ENCODE peak calls at places on chromosome X, in four cellular contexts. O is suprapubic skin, Q is ovary, D is K562. N is an unnamed sample.

GRCh38 chrX:112233164-112233563 is 150.6 kb upstream of the TRPC5 start:
- DNase-seq in O (no peak), Q (no peak), D (no peak), N (no peak)

GRCh38 chrX:138411048-138411447 is 300.5 kb downstream of the FGF13 start:
- DNase-seq in O (no peak), Q (no peak), D (no peak), N (no peak)

GRCh38 chrX:118975831-118976598 is 1.6 kb downstream of the LONRF3 start:
- DNase-seq in O (peak; percentile 86), Q (peak; percentile 82), D (peak; percentile 62), N (no peak)

GRCh38 chrX:46770817-46771163 is 11.9 kb upstream of the SLC9A7 start:
- DNase-seq in O (no peak), Q (no peak), D (no peak), N (no peak)

GRCh38 chrX:153303276-153304262 is 18.0 kb downstream of the PNMA6F start:
- DNase-seq in O (no peak), Q (no peak), D (no peak), N (no peak)

GRCh38 chrX:74383611-74384010 is 37.7 kb upstream of the SLC16A2 start:
- DNase-seq in O (no peak), Q (peak; percentile 34), D (no peak), N (peak; percentile 0)

GRCh38 chrX:153669174-153669890 is 4.3 kb downstream of the PNCK start:
- DNase-seq in O (no peak), Q (peak; percentile 48), D (peak; percentile 68), N (peak; percentile 46)

GRCh38 chrX:68947882-68948605 is 119.2 kb downstream of the EFNB1 start:
- DNase-seq in O (no peak), Q (no peak), D (peak; percentile 19), N (no peak)

GRCh38 chrX:71283409-71284143 is at the start of gene NONO:
- DNase-seq in O (peak; percentile 89), Q (peak; percentile 83), D (peak; percentile 94), N (peak; percentile 98)
- TF ChIP-seq POLR2A in O (peak; percentile 11), Q (peak; percentile 67), D (peak; percentile 95), N (peak; percentile 86)

GRCh38 chrX:129544780-129545179 is 4.7 kb downstream of the OCRL start:
- DNase-seq in O (no peak), Q (no peak), D (no peak), N (no peak)

GRCh38 chrX:129545408-129545807 is 5.3 kb downstream of the OCRL start:
- DNase-seq in O (no peak), Q (no peak), D (no peak), N (no peak)

GRCh38 chrX:129540725-129541184 is 696 bp downstream of the OCRL start:
- DNase-seq in O (no peak), Q (peak; percentile 41), D (no peak), N (peak; percentile 30)

GRCh38 chrX:129534816-129535578 is 5.1 kb upstream of the OCRL start:
- DNase-seq in O (no peak), Q (no peak), D (no peak), N (no peak)

GRCh38 chrX:129540068-129540653 is at the start of gene OCRL:
- DNase-seq in O (peak; percentile 80), Q (peak; percentile 81), D (peak; percentile 74), N (peak; percentile 68)
- TF ChIP-seq POLR2A in O (no peak), Q (no peak), D (peak; percentile 73), N (no peak)

DNA sequence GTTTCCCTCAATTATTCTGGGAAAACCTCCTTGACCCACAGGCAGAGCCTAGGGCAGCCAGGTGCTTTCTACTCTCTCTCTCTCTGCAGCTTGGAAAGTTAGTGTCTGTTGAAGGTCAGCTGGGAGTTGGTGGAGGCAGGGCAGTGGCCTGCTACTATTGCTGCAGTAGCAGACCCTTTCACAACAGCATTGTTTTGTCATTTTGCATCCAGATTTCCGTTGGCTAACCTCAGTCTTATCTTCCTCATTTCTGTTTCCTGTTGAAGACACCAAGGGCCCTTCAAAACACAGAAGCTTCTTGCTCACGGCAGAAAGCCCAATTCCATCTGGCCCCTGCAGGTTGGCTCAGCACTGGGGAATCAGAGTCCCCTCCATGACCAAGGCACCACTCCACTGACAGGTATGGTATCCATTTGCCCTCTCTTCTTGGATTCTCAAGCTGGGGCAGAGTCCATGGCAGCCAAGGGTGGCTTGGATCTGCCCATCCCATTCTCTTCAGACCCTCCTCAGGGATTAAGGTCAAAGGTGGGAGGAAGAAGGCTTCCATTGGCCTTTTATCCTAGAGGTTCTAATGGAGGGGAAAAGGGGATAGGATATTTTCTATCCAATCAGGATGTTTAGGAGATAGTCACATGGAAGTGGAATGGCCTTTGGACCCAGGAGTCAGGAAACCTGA is 24.6 kb downstream of the VSIG4 start:
- DNase-seq in O (no peak), Q (no peak), D (peak; percentile 35), N (peak; percentile 13)
- TF ChIP-seq POLR2A in O (no peak), Q (no peak), D (peak; percentile 88), N (peak; percentile 56)

DNA sequence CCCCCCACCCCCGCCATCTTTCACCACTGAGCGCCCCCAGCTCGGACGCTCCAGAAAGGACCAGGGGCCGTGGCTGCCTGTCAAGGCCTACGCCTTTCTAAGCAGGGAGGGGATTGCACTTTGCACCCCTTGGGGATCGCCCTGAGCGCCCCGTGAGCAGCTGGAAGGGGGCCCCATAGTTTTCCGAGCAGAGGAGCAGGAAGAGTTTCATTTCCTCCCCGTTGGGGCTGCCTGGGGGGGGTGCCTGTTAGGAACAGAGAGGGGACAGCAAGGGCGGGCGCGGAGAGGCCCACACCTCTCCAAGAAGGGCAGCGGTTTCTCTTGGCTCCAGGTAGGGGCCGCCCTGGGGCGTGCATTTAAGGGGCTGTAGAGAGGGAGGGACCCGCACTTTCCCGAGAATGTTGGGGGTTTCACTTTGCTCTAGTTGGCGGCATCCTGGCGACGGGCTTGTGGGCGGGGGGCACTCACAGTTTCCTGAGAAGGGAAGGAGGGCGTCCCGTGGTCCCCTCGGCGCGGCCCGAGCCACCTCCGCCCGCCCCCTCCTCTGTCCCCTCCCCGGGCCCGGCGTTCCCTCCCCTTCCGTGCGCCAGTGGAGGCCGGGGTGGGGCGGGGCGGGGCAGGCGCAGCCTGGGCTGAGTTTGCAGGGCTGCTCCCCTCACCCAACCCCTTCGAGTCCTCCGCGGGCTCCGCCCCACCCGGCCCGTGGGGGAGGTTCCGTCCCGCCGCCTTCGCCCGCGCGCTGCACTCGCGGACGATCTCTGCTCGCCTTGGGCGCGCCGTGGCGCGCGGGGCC is 82.3 kb upstream of the CD99 start:
- DNase-seq in O (peak; percentile 92), Q (peak; percentile 88), D (peak; percentile 90), N (no peak)
- TF ChIP-seq POLR2A in O (no peak), Q (no peak), D (peak; percentile 34), N (no peak)

GRCh38 chrX:103919336-103919682 is 43.1 kb upstream of the TMSB15B start:
- DNase-seq in O (no peak), Q (no peak), D (no peak), N (peak; percentile 6)

GRCh38 chrX:103918050-103918449 is 44.4 kb upstream of the TMSB15B start:
- DNase-seq in O (no peak), Q (peak; percentile 60), D (peak; percentile 26), N (peak; percentile 41)

GRCh38 chrX:103913356-103914020 is 48.9 kb upstream of the TMSB15B start:
- DNase-seq in O (no peak), Q (no peak), D (no peak), N (no peak)

GRCh38 chrX:103918584-103919335 is 43.7 kb upstream of the TMSB15B start:
- DNase-seq in O (peak; percentile 80), Q (peak; percentile 69), D (no peak), N (peak; percentile 27)
- TF ChIP-seq POLR2A in O (no peak), Q (no peak), D (no peak), N (no peak)

N was measured in erythroblast.